ENCODE peak calls at places on chromosomes 7 and 10, in four cellular contexts. Z, I, V and C are unnamed samples.

GRCh38 chr7:27453702-27454405 is 208.8 kb downstream of the HIBADH start:
- DNase-seq in I (peak), V (no peak), Z (no peak), C (peak)

GRCh38 chr10:44978570-44979280 is at the start of gene DEPP1:
- DNase-seq in Z (peak), V (peak), I (peak), C (peak)

GRCh38 chr7:91302794-91303193 is 38.6 kb downstream of the FZD1 start:
- DNase-seq in V (no peak), I (no peak), Z (no peak), C (no peak)

GRCh38 chr7:106864298-106865081 is 592 bp upstream of the PIK3CG start:
- DNase-seq in V (no peak), Z (no peak), I (no peak), C (no peak)

GRCh38 chr7:30926323-30926722 is 14.7 kb downstream of the AQP1 start:
- DNase-seq in Z (peak), I (no peak), V (no peak), C (no peak)

GRCh38 chr10:84541289-84541637 is 212.9 kb downstream of the CCSER2 start:
- DNase-seq in V (no peak), I (peak), Z (no peak), C (no peak)

GRCh38 chr10:6840766-6841165 is 260.7 kb upstream of the PRKCQ start:
- DNase-seq in V (no peak), I (no peak), Z (no peak), C (peak)

GRCh38 chr10:70331486-70332268 is 47.9 kb upstream of the NPFFR1 start:
- DNase-seq in V (peak), Z (peak), I (peak), C (peak)

GRCh38 chr10:109959571-109960145 is 36.3 kb upstream of the XPNPEP1 start:
- DNase-seq in I (no peak), Z (no peak), V (no peak), C (no peak)

GRCh38 chr10:74825371-74826141 is 844 bp upstream of the KAT6B start:
- DNase-seq in I (no peak), Z (no peak), V (no peak), C (peak)

GRCh38 chr10:28492556-28492955 is 40.4 kb upstream of the WAC start:
- DNase-seq in V (no peak), I (no peak), Z (no peak), C (no peak)

GRCh38 chr7:117402109-117402508 is 25.2 kb downstream of the ASZ1 start:
- DNase-seq in Z (no peak), V (no peak), I (no peak), C (no peak)

GRCh38 chr7:50205011-50205410 is 99.5 kb upstream of the IKZF1 start:
- DNase-seq in Z (no peak), V (no peak), I (no peak), C (no peak)

GRCh38 chr7:10677211-10677610 is 296.5 kb upstream of the PHF14 start:
- DNase-seq in I (no peak), Z (no peak), V (no peak), C (no peak)

GRCh38 chr10:120841522-120842189 is 9.5 kb upstream of the WDR11 start:
- DNase-seq in Z (no peak), V (no peak), I (peak), C (no peak)

GRCh38 chr10:99369126-99369525 is 40.0 kb downstream of the CNNM1 start:
- DNase-seq in I (no peak), V (no peak), Z (no peak), C (no peak)

GRCh38 chr10:71737356-71738172 is 18.0 kb upstream of the C10orf105 start:
- DNase-seq in I (no peak), V (peak), Z (no peak), C (no peak)

GRCh38 chr10:63641799-63642198 is 120.6 kb downstream of the REEP3 start:
- DNase-seq in I (no peak), Z (no peak), V (no peak), C (no peak)

GRCh38 chr10:110959379-110960332 is 40.3 kb downstream of the SHOC2 start:
- DNase-seq in V (no peak), I (no peak), Z (no peak), C (no peak)

GRCh38 chr10:565676-566075 is 123.8 kb downstream of the DIP2C start:
- DNase-seq in V (no peak), I (no peak), Z (no peak), C (no peak)

GRCh38 chr7:95264225-95264927 is 60.0 kb downstream of the PON1 start:
- DNase-seq in V (no peak), Z (no peak), I (no peak), C (peak)

GRCh38 chr7:4689668-4690067 is 7.6 kb downstream of the FOXK1 start:
- DNase-seq in Z (no peak), I (no peak), V (no peak), C (no peak)

GRCh38 chr10:66783296-66783695 is 142.5 kb upstream of the LRRTM3 start:
- DNase-seq in I (no peak), Z (no peak), V (no peak), C (peak)

GRCh38 chr10:7408003-7408493 is 2.8 kb downstream of the SFMBT2 start:
- DNase-seq in I (no peak), V (no peak), Z (no peak), C (no peak)

GRCh38 chr7:125599387-125599786 is 669.8 kb upstream of the POT1 start:
- DNase-seq in I (no peak), Z (no peak), V (no peak), C (no peak)

GRCh38 chr10:13099666-13100348 is at the start of gene OPTN:
- DNase-seq in V (no peak), I (peak), Z (peak), C (peak)

GRCh38 chr7:101179780-101180755 is at the start of gene NAT16:
- DNase-seq in V (no peak), Z (no peak), I (no peak), C (no peak)

GRCh38 chr7:2517004-2517403 is 2.6 kb upstream of the LFNG start:
- DNase-seq in Z (no peak), I (no peak), V (peak), C (peak)

GRCh38 chr7:6271091-6271658 is 1.2 kb downstream of the CYTH3 start:
- DNase-seq in V (no peak), Z (peak), I (no peak), C (no peak)

GRCh38 chr10:29585488-29585976 is 49.2 kb downstream of the SVIL start:
- DNase-seq in I (no peak), V (no peak), Z (no peak), C (no peak)

GRCh38 chr7:115850774-115851173 is 179.8 kb downstream of the TFEC start:
- DNase-seq in V (no peak), Z (no peak), I (no peak), C (no peak)

GRCh38 chr10:31320179-31320597 is 1.2 kb downstream of the ZEB1 start:
- DNase-seq in Z (peak), V (no peak), I (no peak), C (no peak)

GRCh38 chr7:45923818-45924217 is 2.7 kb upstream of the IGFBP3 start:
- DNase-seq in Z (no peak), V (no peak), I (no peak), C (no peak)

GRCh38 chr7:45923290-45923689 is 2.2 kb upstream of the IGFBP3 start:
- DNase-seq in V (no peak), Z (peak), I (peak), C (no peak)

GRCh38 chr7:45921381-45921698 is 268 bp upstream of the IGFBP3 start:
- DNase-seq in Z (no peak), I (no peak), V (no peak), C (no peak)

GRCh38 chr7:45921699-45922519 is 837 bp upstream of the IGFBP3 start:
- DNase-seq in Z (peak), I (peak), V (no peak), C (no peak)

DNA sequence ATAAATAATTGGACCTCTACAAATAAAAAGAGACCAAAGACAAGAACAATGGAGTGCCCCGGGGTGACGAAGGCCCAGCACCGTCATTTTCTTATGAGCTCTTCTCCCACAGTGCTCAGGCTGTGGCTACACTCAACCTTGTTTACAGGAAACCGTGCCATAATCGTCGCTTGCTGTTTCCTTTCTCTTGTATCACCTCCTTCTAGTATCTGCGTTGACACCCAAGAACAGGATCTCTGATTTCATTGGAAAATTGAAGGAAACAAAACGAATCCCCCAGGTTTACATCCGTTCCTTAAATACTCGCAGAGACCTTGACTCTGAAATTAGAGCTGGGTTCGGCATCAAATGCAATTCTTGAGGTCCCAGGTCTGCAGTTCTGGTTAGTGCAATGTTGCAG is 1.7 kb upstream of the IGFBP3 start:
- DNase-seq in Z (no peak), V (no peak), I (no peak), C (no peak)
- H3K4me3 ChIP-seq in Z (peak), V (no peak), I (no peak), C (peak)

DNA sequence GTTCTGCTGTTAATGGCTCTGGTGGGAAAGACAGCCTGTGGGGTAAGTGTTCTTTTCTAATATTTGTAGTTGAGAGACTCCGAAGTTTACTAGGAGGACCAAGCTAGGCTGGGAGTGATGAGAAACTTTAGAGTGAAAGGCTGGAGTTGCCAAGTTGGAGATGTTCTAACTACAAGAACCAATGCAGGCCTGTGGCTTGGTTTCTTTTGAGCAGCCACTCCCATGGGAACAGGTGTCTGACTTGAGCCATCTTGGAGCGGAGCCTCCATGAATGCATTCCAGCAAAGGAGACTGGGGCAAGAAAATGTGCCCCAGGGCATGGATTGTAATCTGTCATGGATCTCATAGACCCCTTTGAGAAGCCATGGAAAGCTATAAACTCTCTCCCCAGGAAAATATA is 296 bp downstream of the HABP2 start:
- DNase-seq in V (no peak), Z (no peak), I (no peak), C (no peak)
- H3K4me3 ChIP-seq in V (no peak), Z (no peak), I (no peak), C (no peak)

DNA sequence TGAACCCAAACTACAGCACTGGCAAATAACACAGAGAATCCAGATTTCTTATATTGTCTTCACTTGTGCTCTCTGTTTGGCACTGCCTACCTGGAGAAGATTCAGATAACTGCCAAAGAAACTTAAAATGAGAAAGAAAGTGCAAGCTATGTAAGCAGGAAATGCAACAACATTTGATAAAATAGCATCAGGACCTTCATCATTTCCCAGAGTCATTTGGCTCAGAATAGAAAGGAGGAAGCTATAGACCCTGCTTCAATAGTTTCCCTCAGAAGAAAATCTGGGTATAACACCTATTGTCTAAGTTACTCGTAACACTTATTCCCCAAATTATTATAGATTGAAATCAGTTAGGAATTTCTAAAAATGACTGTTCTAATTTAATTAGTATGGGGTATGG is 56.2 kb downstream of the CC2D2B start:
- DNase-seq in Z (no peak), I (no peak), V (no peak), C (no peak)
- H3K4me3 ChIP-seq in Z (no peak), I (no peak), V (no peak), C (no peak)

GRCh38 chr10:132637477-132638129 is 100.0 kb downstream of the INPP5A start:
- DNase-seq in V (no peak), I (peak), Z (peak), C (peak)
- H3K4me3 ChIP-seq in V (no peak), I (no peak), Z (no peak), C (no peak)

DNA sequence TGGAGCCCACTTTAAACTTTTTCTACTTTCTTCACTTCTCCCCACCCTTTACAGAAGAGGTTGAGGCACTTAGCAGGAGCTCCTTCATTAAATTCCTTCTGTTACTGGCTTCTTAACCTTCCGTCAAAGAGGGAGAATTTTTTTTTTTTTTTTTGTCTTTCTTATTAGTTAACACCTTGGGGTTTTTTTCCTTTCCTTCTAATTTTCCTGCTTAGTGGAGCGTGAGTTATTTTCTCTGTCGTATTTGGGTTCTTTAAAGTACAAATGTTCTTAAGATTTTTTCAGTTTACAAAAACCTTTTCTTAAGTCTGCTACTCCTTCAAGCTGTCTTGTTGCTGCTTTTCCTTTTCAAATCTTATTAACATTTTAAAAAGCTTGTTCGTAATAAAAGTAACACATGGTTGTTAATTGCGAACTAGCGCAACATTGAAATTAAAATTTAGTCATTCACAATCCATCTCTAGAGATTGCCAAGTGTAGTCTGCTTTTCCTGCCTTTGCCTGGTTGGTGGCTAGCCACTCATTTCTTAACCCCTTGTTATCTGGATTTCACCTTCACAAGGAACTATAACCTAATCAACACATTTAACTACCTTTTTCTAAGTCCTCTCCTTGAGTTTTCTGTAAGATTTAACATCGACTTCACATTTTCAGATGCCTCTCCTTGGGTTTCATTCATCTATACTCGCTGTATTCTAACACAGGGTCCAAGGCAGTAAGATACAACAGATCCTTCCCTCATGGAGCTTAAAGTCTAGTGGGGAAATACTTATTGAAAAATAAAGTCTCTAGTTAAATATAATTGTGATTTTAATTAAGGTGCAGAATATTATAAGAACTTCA is 2.0 kb downstream of the BMPR1A start:
- DNase-seq in V (no peak), I (peak), Z (no peak), C (no peak)
- H3K4me3 ChIP-seq in V (peak), I (peak), Z (peak), C (peak)